ENCODE peak calls at places on chromosomes 6 and 20, in five cellular contexts. One of them, this sample, is unnamed.

GRCh38 chr20:6940052-6940451 is 172.6 kb downstream of the BMP2 start:
- DNase-seq in cardiac muscle cell: peak
- DNase-seq in AML-193: peak
- DNase-seq in endothelial cell: peak
- DNase-seq in activated naive CD4-positive, alpha-beta T cell: no peak
- DNase-seq in this sample: peak

GRCh38 chr6:93417421-93417996 is 1.9 kb downstream of the EPHA7 start:
- DNase-seq in endothelial cell: peak
- DNase-seq in activated naive CD4-positive, alpha-beta T cell: no peak
- DNase-seq in cardiac muscle cell: peak
- DNase-seq in AML-193: no peak
- DNase-seq in this sample: peak

GRCh38 chr6:87393026-87393622 is 14.6 kb upstream of the CFAP206 start:
- DNase-seq in cardiac muscle cell: peak
- DNase-seq in activated naive CD4-positive, alpha-beta T cell: no peak
- DNase-seq in AML-193: peak
- DNase-seq in endothelial cell: peak
- DNase-seq in this sample: peak

GRCh38 chr6:3231213-3232016 is 4.0 kb upstream of the TUBB2B start:
- DNase-seq in endothelial cell: peak
- DNase-seq in AML-193: no peak
- DNase-seq in activated naive CD4-positive, alpha-beta T cell: no peak
- DNase-seq in cardiac muscle cell: peak
- DNase-seq in this sample: peak

GRCh38 chr20:63893999-63894357 is 948 bp upstream of the DNAJC5 start:
- DNase-seq in activated naive CD4-positive, alpha-beta T cell: no peak
- DNase-seq in cardiac muscle cell: no peak
- DNase-seq in endothelial cell: no peak
- DNase-seq in AML-193: no peak
- DNase-seq in this sample: no peak

GRCh38 chr6:97765480-97765879 is 482.5 kb upstream of the MMS22L start:
- DNase-seq in endothelial cell: no peak
- DNase-seq in cardiac muscle cell: no peak
- DNase-seq in AML-193: no peak
- DNase-seq in activated naive CD4-positive, alpha-beta T cell: no peak
- DNase-seq in this sample: no peak

GRCh38 chr20:25223179-25223661 is 24.7 kb upstream of the PYGB start:
- DNase-seq in activated naive CD4-positive, alpha-beta T cell: no peak
- DNase-seq in endothelial cell: no peak
- DNase-seq in AML-193: no peak
- DNase-seq in cardiac muscle cell: no peak
- DNase-seq in this sample: no peak

GRCh38 chr20:44736170-44737021 is 9.3 kb upstream of the KCNK15 start:
- DNase-seq in activated naive CD4-positive, alpha-beta T cell: no peak
- DNase-seq in AML-193: peak
- DNase-seq in endothelial cell: peak
- DNase-seq in cardiac muscle cell: peak
- DNase-seq in this sample: peak

GRCh38 chr6:151494235-151494950 is 576 bp downstream of the CCDC170 start:
- DNase-seq in activated naive CD4-positive, alpha-beta T cell: no peak
- DNase-seq in cardiac muscle cell: peak
- DNase-seq in AML-193: no peak
- DNase-seq in endothelial cell: peak
- DNase-seq in this sample: peak

GRCh38 chr20:43188234-43188653 is 1.5 kb downstream of the PTPRT start:
- DNase-seq in AML-193: no peak
- DNase-seq in activated naive CD4-positive, alpha-beta T cell: no peak
- DNase-seq in cardiac muscle cell: peak
- DNase-seq in endothelial cell: no peak
- DNase-seq in this sample: no peak

GRCh38 chr6:121858310-121858709 is 422.9 kb downstream of the GJA1 start:
- DNase-seq in endothelial cell: no peak
- DNase-seq in AML-193: no peak
- DNase-seq in cardiac muscle cell: no peak
- DNase-seq in activated naive CD4-positive, alpha-beta T cell: no peak
- DNase-seq in this sample: no peak

GRCh38 chr6:85479221-85479620 is 29.3 kb downstream of the NT5E start:
- DNase-seq in AML-193: no peak
- DNase-seq in endothelial cell: no peak
- DNase-seq in activated naive CD4-positive, alpha-beta T cell: no peak
- DNase-seq in cardiac muscle cell: no peak
- DNase-seq in this sample: no peak

GRCh38 chr20:3071610-3072529 is at the start of gene OXT:
- DNase-seq in AML-193: no peak
- DNase-seq in activated naive CD4-positive, alpha-beta T cell: peak
- DNase-seq in cardiac muscle cell: no peak
- DNase-seq in endothelial cell: no peak
- DNase-seq in this sample: no peak

GRCh38 chr6:10112871-10113584 is 301.8 kb downstream of the TFAP2A start:
- DNase-seq in cardiac muscle cell: peak
- DNase-seq in endothelial cell: peak
- DNase-seq in activated naive CD4-positive, alpha-beta T cell: no peak
- DNase-seq in AML-193: no peak
- DNase-seq in this sample: peak

GRCh38 chr20:38222231-38222922 is 38.2 kb downstream of the KIAA1755 start:
- DNase-seq in AML-193: peak
- DNase-seq in activated naive CD4-positive, alpha-beta T cell: peak
- DNase-seq in endothelial cell: peak
- DNase-seq in cardiac muscle cell: peak
- DNase-seq in this sample: peak

GRCh38 chr6:163725008-163725941 is 310.8 kb downstream of the QKI start:
- DNase-seq in endothelial cell: no peak
- DNase-seq in activated naive CD4-positive, alpha-beta T cell: no peak
- DNase-seq in cardiac muscle cell: no peak
- DNase-seq in AML-193: no peak
- DNase-seq in this sample: no peak

GRCh38 chr20:50190251-50191064 is at the start of gene CEBPB:
- DNase-seq in AML-193: peak
- DNase-seq in activated naive CD4-positive, alpha-beta T cell: peak
- DNase-seq in cardiac muscle cell: peak
- DNase-seq in endothelial cell: peak
- DNase-seq in this sample: peak

GRCh38 chr6:24072038-24072746 is 53.8 kb upstream of the NRSN1 start:
- DNase-seq in activated naive CD4-positive, alpha-beta T cell: no peak
- DNase-seq in endothelial cell: no peak
- DNase-seq in AML-193: no peak
- DNase-seq in cardiac muscle cell: no peak
- DNase-seq in this sample: no peak

GRCh38 chr20:51460569-51461265 is 81.8 kb downstream of the NFATC2 start:
- DNase-seq in cardiac muscle cell: no peak
- DNase-seq in activated naive CD4-positive, alpha-beta T cell: no peak
- DNase-seq in endothelial cell: no peak
- DNase-seq in AML-193: no peak
- DNase-seq in this sample: no peak

GRCh38 chr6:167426074-167426473 is 101.2 kb downstream of the TTLL2 start:
- DNase-seq in activated naive CD4-positive, alpha-beta T cell: no peak
- DNase-seq in AML-193: no peak
- DNase-seq in cardiac muscle cell: no peak
- DNase-seq in endothelial cell: no peak
- DNase-seq in this sample: no peak

This sample was measured in testis.